ENCODE peak calls at places on chromosomes 4 and X, in nine cellular contexts. D is endodermal cell; B is stimulated activated CD4-positive, alpha-beta T cell treated with anti-CD3 and anti-CD28 coated beads, Interleukin-1b, Interleukin-23, amount 100 ng/mL, for 1 hour; J is non-pigmented ciliary epithelial cell; V is choroid plexus epithelial cell; A is activated CD8-positive, alpha-beta memory T cell treated with anti-CD3 and anti-CD28 coated beads for 48 hours; N is CD8-positive, alpha-beta T cell; L is globus pallidus; E is mesothelial cell of epicardium. K is an unnamed sample.
A peak's percentile ranks its signal among the peaks of the same experiment; 100 is the strongest.

GRCh38 chrX:153819398-153820083 is 10.8 kb downstream of the PDZD4 start:
- DNase-seq in A (no peak), B (no peak), V (no peak), N (no peak), J (no peak), L (no peak), E (no peak), D (peak; percentile 68), K (no peak)

GRCh38 chr4:186039697-186040096 is 29.3 kb upstream of the TLR3 start:
- DNase-seq in J (no peak), A (no peak), N (no peak), E (no peak), B (no peak), L (no peak), V (no peak), D (no peak), K (peak; percentile 59)

GRCh38 chr4:929970-930625 is 2.0 kb downstream of the GAK start:
- DNase-seq in L (no peak), N (no peak), J (no peak), D (peak; percentile 36), V (peak; percentile 45), E (no peak), A (no peak), B (no peak), K (peak; percentile 26)

GRCh38 chr4:68346461-68346860 is 3.4 kb downstream of the YTHDC1 start:
- DNase-seq in N (no peak), L (no peak), B (no peak), E (no peak), V (peak; percentile 42), A (no peak), D (no peak), J (no peak), K (no peak)

GRCh38 chr4:179372746-179373145 is 1930.5 kb upstream of the AGA start:
- DNase-seq in N (no peak), E (no peak), D (no peak), V (no peak), A (no peak), B (no peak), L (no peak), J (no peak), K (no peak)

GRCh38 chr4:173520921-173521473 is 9.0 kb downstream of the HAND2 start:
- DNase-seq in B (no peak), V (no peak), L (no peak), J (no peak), A (no peak), N (no peak), E (no peak), D (no peak), K (no peak)

GRCh38 chr4:15035152-15035551 is 32.9 kb downstream of the CPEB2 start:
- DNase-seq in E (no peak), A (no peak), D (no peak), J (peak; percentile 65), V (peak; percentile 59), L (no peak), N (no peak), B (no peak), K (no peak)

GRCh38 chr4:87068591-87069021 is 133.8 kb downstream of the AFF1 start:
- DNase-seq in V (peak; percentile 35), J (no peak), B (no peak), A (no peak), N (no peak), E (no peak), L (no peak), D (no peak), K (no peak)

GRCh38 chr4:56692576-56692975 is 11.5 kb upstream of the HOPX start:
- DNase-seq in J (no peak), E (no peak), A (no peak), D (no peak), V (no peak), B (no peak), N (no peak), L (no peak), K (no peak)

GRCh38 chr4:81369898-81370297 is 101.8 kb downstream of the RASGEF1B start:
- DNase-seq in N (no peak), B (no peak), A (no peak), D (no peak), J (no peak), E (no peak), V (peak; percentile 31), L (no peak), K (no peak)

GRCh38 chr4:123446791-123447474 is 50.3 kb downstream of the SPRY1 start:
- DNase-seq in N (no peak), L (no peak), J (no peak), V (no peak), D (no peak), A (no peak), B (no peak), E (no peak), K (no peak)

GRCh38 chrX:42119076-42119475 is 195.7 kb upstream of the CASK start:
- DNase-seq in N (no peak), B (no peak), V (peak; percentile 79), J (peak; percentile 19), E (no peak), D (no peak), A (no peak), L (no peak), K (peak; percentile 87)

K was measured in islet precursor cell.